ENCODE peak calls at places on chromosomes 13 and 19, in seven cellular contexts. F, B, C, A, W, R and G are unnamed samples.

GRCh38 chr13:45180713-45181601 is 19.9 kb downstream of the KCTD4 start:
- DNase-seq in B (no peak), F (no peak), C (peak), W (no peak), A (no peak), R (no peak), G (no peak)

GRCh38 chr13:98014766-98015165 is 61.3 kb downstream of the IPO5 start:
- DNase-seq in W (no peak), F (no peak), R (no peak), C (peak), A (no peak), B (no peak), G (no peak)

GRCh38 chr13:52399708-52400107 is 6.3 kb downstream of the THSD1 start:
- DNase-seq in R (no peak), A (no peak), C (peak), F (no peak), B (no peak), W (no peak), G (no peak)

GRCh38 chr19:8149261-8150094 is at the start of gene FBN3:
- DNase-seq in R (no peak), B (no peak), W (no peak), F (no peak), C (no peak), A (no peak), G (peak)

GRCh38 chr13:114149774-114150740 is 17.6 kb upstream of the RASA3 start:
- DNase-seq in R (no peak), W (no peak), B (no peak), A (peak), C (no peak), F (no peak), G (no peak)

GRCh38 chr19:1206063-1206732 is 620 bp downstream of the STK11 start:
- DNase-seq in A (no peak), C (no peak), F (no peak), W (no peak), R (no peak), B (no peak), G (peak)

GRCh38 chr13:23146811-23147245 is 34.0 kb upstream of the SGCG start:
- DNase-seq in W (no peak), A (no peak), C (peak), F (no peak), R (no peak), B (no peak), G (no peak)

GRCh38 chr19:34222386-34222785 is 32.0 kb upstream of the GARRE1 start:
- DNase-seq in B (no peak), F (no peak), R (no peak), A (no peak), W (no peak), C (no peak), G (no peak)

GRCh38 chr19:47598407-47599349 is 10.3 kb upstream of the BICRA start:
- DNase-seq in C (peak), F (peak), R (peak), W (peak), B (no peak), A (no peak), G (peak)

GRCh38 chr19:46068345-46069258 is 27.8 kb upstream of the IGFL4 start:
- DNase-seq in F (no peak), R (no peak), B (no peak), W (no peak), C (peak), A (no peak), G (no peak)

DNA sequence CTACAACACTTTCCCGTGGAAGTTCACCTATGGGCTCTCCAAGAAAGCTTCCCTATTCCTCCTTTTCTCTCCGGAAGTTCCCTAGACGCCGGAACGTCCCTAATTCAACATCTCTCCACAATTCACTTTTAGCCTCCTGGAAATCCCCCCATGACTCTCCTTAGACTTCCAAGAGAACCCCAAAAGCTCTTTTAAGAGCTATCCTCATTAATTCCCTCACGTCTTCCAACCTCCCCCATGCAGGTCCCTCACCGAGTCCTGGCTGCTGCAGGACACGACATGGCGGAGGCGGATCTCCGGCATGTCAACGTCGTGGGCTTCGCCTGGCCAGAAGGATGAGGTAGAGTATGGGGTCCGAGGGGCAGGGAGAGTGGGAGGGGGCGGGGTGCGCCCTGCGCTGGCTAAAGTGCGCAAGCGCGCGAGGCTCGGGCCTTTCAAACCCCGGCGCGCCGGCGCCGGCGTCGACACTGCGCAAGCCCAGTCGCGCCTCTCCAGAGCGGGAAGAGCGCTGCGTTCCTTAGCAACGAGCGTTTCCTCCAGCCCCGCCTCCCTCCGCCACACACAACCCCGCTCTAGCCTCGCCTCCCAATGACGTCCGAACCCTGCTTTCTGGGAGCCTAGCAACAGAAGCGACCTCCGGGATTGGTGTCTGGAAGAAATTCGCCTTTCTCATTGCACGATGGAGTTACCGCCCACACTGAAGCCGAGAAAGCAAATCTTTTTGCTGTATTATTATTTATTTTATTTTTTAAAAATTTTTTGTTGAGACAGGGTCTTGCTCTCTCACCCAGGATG is at the start of the genes PINLYP and XRCC1:
- DNase-seq in R (peak), B (peak), F (peak), W (peak), A (peak), C (peak), G (peak)
- TF ChIP-seq POLR2A in R (peak), B (peak), F (peak), W (no peak), A (peak), C (peak), G (no peak)

DNA sequence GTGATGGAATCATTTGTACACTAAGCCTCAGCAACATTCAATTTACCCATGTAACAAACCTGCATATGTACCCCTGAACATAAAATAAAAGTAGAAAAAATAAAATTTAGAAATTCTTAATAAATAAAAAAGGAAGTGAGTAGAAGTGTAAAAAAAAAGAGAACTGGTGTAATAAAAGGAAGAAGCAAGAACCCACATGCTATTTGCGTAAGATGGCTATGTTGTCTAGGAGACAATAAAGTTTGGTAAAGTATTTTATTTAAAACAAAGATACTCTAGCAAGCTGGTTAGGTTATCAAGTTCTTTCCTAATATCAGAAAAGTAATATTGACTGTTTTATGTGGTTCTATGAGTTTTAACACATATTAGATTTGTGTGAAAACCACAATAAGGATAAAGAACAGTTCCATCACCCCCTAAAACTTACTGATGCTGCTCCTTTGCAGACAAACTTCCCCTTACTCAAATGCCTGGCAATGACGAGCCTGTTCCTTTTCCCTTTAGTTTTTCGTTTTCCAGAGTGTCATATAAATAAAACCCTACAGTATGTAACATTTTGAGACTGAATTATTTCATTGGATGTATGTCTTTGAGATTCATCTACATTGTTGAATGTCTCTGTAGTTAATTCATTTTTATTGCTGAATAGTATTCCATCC is 98.9 kb downstream of the TNFSF13B start:
- DNase-seq in W (no peak), A (no peak), R (no peak), C (no peak), B (no peak), F (no peak), G (no peak)
- H3K4me3 ChIP-seq in W (no peak), A (no peak), R (no peak), C (no peak), B (no peak), F (no peak), G (no peak)

DNA sequence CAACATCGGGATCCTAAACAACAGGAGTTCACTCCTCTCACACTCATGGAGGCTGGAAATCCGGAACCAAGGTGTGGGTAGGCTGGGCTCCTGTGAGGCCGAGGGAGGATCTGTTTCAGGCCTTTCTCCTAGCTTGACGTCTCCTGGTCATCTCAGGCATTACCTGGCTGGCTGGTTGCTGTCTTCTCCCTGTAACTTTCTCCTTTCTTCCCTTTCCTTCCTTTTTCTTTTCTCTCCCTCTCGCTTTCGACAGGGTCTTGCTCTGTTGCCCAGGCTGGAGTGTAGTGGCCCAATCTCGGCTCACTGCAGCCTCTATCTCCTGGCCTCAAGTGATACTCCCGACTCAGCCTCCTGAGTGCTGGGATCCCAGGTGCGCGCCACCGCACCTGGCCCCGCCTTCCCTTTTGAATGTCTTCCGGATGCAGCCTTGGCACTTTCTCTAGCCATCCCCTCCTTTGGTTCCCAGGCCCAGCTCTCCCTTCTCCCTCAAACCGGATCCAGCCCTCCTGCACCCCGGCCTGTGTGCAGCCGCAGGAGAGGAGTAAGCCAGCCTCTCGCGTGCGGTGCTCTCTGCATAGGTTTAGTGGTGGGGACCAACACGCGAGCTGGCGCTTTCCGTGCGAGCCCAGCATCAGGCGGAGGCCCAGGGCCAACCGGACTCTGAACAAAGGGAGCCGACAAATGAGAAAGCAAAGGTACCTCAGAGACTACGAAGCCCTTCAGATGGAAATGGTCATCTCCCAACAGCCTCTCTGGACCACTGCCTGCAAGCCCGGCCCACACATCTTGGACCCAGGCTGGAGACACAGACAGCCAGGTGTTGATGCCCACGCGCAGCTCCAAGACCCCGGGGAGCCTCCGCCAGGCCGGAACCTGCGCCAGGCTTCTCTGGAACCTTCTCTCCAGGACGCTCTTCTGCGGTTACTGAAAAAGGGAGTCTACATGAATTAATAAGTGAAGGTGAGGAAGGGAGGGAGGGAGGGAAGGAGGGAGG is 16.3 kb upstream of the LATS2 start:
- DNase-seq in F (no peak), B (no peak), R (no peak), A (no peak), W (no peak), C (no peak), G (peak)
- H3K27ac ChIP-seq in F (no peak), B (no peak), R (no peak), A (no peak), W (peak), C (no peak), G (no peak)

GRCh38 chr19:37905936-37906867 is at the start of gene WDR87:
- DNase-seq in C (no peak), A (peak), W (no peak), B (peak), R (peak), F (peak), G (peak)

GRCh38 chr19:37909661-37910199 is 2.7 kb downstream of the SIPA1L3 start:
- DNase-seq in F (no peak), W (no peak), B (no peak), C (no peak), R (no peak), A (no peak), G (no peak)

GRCh38 chr19:37903096-37903495 is 3.3 kb downstream of the WDR87 start:
- DNase-seq in B (no peak), R (no peak), W (no peak), C (no peak), A (no peak), F (no peak), G (no peak)

GRCh38 chr19:37907735-37908066 is 693 bp downstream of the SIPA1L3 start:
- DNase-seq in C (no peak), F (no peak), R (no peak), A (no peak), W (no peak), B (no peak), G (no peak)

GRCh38 chr19:37906868-37907734 is at the start of gene SIPA1L3:
- DNase-seq in F (peak), A (peak), W (peak), B (peak), R (peak), C (peak), G (peak)
- TF ChIP-seq POLR2A in F (no peak), A (peak), W (no peak), B (no peak), R (peak), C (peak), G (peak)

GRCh38 chr13:110309661-110310524 is 2.8 kb downstream of the COL4A2 start:
- DNase-seq in B (no peak), F (no peak), C (no peak), W (no peak), R (no peak), A (no peak), G (no peak)
- H3K4me3 ChIP-seq in B (peak), F (peak), C (peak), W (peak), R (peak), A (no peak), G (peak)

DNA sequence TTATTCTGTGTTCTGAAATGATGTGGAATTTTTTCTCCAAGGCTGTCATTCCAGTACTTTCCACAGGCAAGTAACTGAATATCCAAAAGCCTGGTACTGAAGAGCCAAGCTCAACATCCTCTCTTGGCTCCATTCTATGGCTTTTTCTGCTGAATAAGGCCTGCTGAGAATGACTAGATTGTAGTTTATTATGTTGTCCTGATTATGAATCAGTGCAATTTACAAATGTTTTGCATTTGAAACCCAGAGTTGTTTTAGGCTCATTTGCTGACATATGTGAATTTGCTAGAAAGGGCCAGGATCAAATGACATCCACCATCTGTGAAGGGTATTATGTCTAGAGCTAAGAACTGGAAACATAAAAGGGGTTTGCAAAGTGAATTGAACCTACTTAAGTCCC is 596.6 kb downstream of the KCTD12 start:
- DNase-seq in A (no peak), C (no peak), W (no peak), B (no peak), R (no peak), F (no peak), G (no peak)
- H3K27ac ChIP-seq in A (no peak), C (no peak), W (no peak), B (no peak), R (no peak), F (no peak), G (no peak)

GRCh38 chr19:13841339-13842293 is 35.3 kb upstream of the NANOS3 start:
- DNase-seq in C (no peak), B (peak), A (peak), F (peak), R (no peak), W (peak), G (peak)

GRCh38 chr19:13838943-13839192 is 38.1 kb upstream of the NANOS3 start:
- DNase-seq in W (no peak), A (no peak), C (no peak), R (no peak), B (no peak), F (no peak), G (no peak)

GRCh38 chr19:13840751-13841338 is 36.1 kb upstream of the NANOS3 start:
- DNase-seq in C (no peak), B (no peak), R (no peak), A (no peak), W (no peak), F (no peak), G (no peak)

GRCh38 chr19:13839193-13839937 is 37.6 kb upstream of the NANOS3 start:
- DNase-seq in A (peak), B (peak), F (peak), C (peak), R (peak), W (peak), G (peak)

GRCh38 chr19:13839938-13840750 is 36.8 kb upstream of the NANOS3 start:
- DNase-seq in W (peak), A (peak), R (peak), B (peak), F (peak), C (peak), G (peak)
- TF ChIP-seq POLR2A in W (no peak), A (peak), R (no peak), B (peak), F (no peak), C (peak), G (peak)

GRCh38 chr13:54033323-54033861 is 1004.8 kb downstream of the OLFM4 start:
- DNase-seq in R (no peak), A (no peak), C (no peak), F (no peak), W (no peak), B (no peak), G (no peak)
- H3K4me3 ChIP-seq in R (no peak), A (no peak), C (no peak), F (no peak), W (no peak), B (no peak), G (no peak)

GRCh38 chr19:10568444-10568825 is 344 bp downstream of the CDKN2D start:
- DNase-seq in B (peak), R (no peak), W (no peak), C (no peak), F (no peak), A (peak), G (peak)
- H3K27ac ChIP-seq in B (peak), R (peak), W (peak), C (peak), F (peak), A (peak), G (peak)